ENCODE peak calls at places on chromosomes 6 and 20, in four cellular contexts. I, K, Z and E are unnamed samples.
A peak's percentile ranks its signal among the peaks of the same experiment; 100 is the strongest.

GRCh38 chr20:44470327-44470726 is 5.3 kb upstream of the TTPAL start:
- DNase-seq in I (no peak), K (no peak), Z (no peak), E (no peak)

GRCh38 chr6:16585805-16586204 is 175.5 kb downstream of the ATXN1 start:
- DNase-seq in I (no peak), K (no peak), Z (no peak), E (no peak)

GRCh38 chr6:14263881-14264424 is 146.4 kb downstream of the CD83 start:
- DNase-seq in I (no peak), K (no peak), Z (no peak), E (no peak)

GRCh38 chr6:42493914-42494539 is 42.3 kb upstream of the TRERF1 start:
- DNase-seq in I (no peak), K (no peak), Z (no peak), E (no peak)

GRCh38 chr20:3805594-3806264 is 9.6 kb downstream of the CDC25B start:
- DNase-seq in I (no peak), K (no peak), Z (peak; percentile 20), E (no peak)

GRCh38 chr6:37479266-37479854 is 20.3 kb downstream of the CCDC167 start:
- DNase-seq in I (no peak), K (no peak), Z (no peak), E (no peak)

GRCh38 chr20:52783769-52784168 is 188.4 kb upstream of the TSHZ2 start:
- DNase-seq in I (no peak), K (peak; percentile 45), Z (no peak), E (no peak)

GRCh38 chr6:36793913-36794703 is 45.1 kb downstream of the CPNE5 start:
- DNase-seq in I (no peak), K (peak; percentile 77), Z (no peak), E (no peak)

GRCh38 chr6:153208706-153209105 is 77.6 kb upstream of the RGS17 start:
- DNase-seq in I (no peak), K (peak; percentile 58), Z (no peak), E (no peak)

GRCh38 chr6:12051861-12052368 is 39.8 kb downstream of the HIVEP1 start:
- DNase-seq in I (peak; percentile 63), K (no peak), Z (no peak), E (peak; percentile 78)

GRCh38 chr6:53795254-53795701 is 473 bp downstream of the LRRC1 start:
- DNase-seq in I (no peak), K (no peak), Z (no peak), E (no peak)

GRCh38 chr20:41014557-41015088 is 14.0 kb upstream of the TOP1 start:
- DNase-seq in I (no peak), K (no peak), Z (no peak), E (no peak)

GRCh38 chr6:151154418-151154817 is 85.3 kb upstream of the AKAP12 start:
- DNase-seq in I (no peak), K (no peak), Z (no peak), E (no peak)

GRCh38 chr6:113586966-113587699 is 270.0 kb upstream of the MARCKS start:
- DNase-seq in I (no peak), K (no peak), Z (no peak), E (no peak)

GRCh38 chr6:56193846-56194245 is 53.5 kb downstream of the COL21A1 start:
- DNase-seq in I (no peak), K (no peak), Z (no peak), E (no peak)

GRCh38 chr20:23244916-23245552 is 105.6 kb upstream of the NXT1 start:
- DNase-seq in I (no peak), K (no peak), Z (no peak), E (no peak)

GRCh38 chr6:109230444-109230843 is 135.1 kb downstream of the CEP57L1 start:
- DNase-seq in I (no peak), K (no peak), Z (no peak), E (no peak)

GRCh38 chr6:161618816-161619454 is 345.1 kb upstream of the AGPAT4 start:
- DNase-seq in I (no peak), K (peak; percentile 79), Z (no peak), E (no peak)

GRCh38 chr6:31525553-31525931 is 3.2 kb upstream of the MCCD1 start:
- DNase-seq in I (no peak), K (peak; percentile 6), Z (no peak), E (no peak)

GRCh38 chr6:89239338-89239737 is 22.2 kb upstream of the GABRR1 start:
- DNase-seq in I (no peak), K (no peak), Z (no peak), E (peak; percentile 31)

GRCh38 chr20:57509665-57510237 is 15.2 kb downstream of the CTCFL start:
- DNase-seq in I (no peak), K (peak; percentile 77), Z (no peak), E (no peak)

GRCh38 chr20:53917145-53918009 is 153.0 kb downstream of the BCAS1 start:
- DNase-seq in I (peak; percentile 25), K (no peak), Z (no peak), E (no peak)

GRCh38 chr20:53915459-53916172 is 154.8 kb downstream of the BCAS1 start:
- DNase-seq in I (peak; percentile 100), K (peak; percentile 94), Z (peak; percentile 95), E (peak; percentile 88)

GRCh38 chr20:53916173-53916512 is 154.3 kb downstream of the BCAS1 start:
- DNase-seq in I (no peak), K (no peak), Z (no peak), E (no peak)

GRCh38 chr20:53914091-53914860 is 156.1 kb downstream of the BCAS1 start:
- DNase-seq in I (no peak), K (no peak), Z (no peak), E (no peak)

DNA sequence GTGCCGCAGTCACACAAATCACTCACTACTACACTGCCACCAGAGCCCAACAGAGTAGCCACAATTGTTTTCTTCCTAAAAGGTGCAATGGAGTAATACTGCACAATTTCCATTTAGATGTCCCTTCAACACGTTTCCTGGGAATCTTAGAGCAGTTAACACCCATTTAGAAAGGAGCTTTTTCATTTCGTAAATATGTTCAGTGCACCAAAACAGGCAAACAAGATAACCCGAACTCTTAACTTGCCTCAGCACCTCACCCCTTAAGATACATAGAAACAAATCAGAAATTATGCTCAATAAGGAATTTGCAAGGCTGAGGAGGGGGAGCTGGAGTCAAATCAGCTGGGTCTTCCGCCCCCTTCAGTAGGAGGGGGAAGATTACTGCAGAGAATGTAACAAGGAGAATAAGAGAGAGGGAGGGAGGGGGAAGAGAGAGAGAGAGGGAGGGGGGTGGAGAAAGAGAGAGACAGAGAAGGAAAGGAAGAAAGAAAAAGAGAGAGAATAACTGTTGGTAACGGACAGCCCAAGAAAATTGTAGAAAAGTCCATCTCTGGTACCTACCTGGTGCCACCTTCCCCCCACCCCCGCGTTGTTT is 155.4 kb downstream of the BCAS1 start:
- DNase-seq in I (no peak), K (no peak), Z (no peak), E (no peak)
- H3K4me3 ChIP-seq in I (peak overlapping the region; percentile 55), K (peak overlapping the region; percentile 75), Z (peak overlapping the region; percentile 72), E (peak overlapping the region; percentile 79)

GRCh38 chr20:18059603-18060002 is 1.9 kb upstream of the OVOL2 start:
- DNase-seq in I (no peak), K (no peak), Z (no peak), E (no peak)
- H3K4me3 ChIP-seq in I (no peak overlapping the region), K (peak overlapping the region; percentile 56), Z (no peak overlapping the region), E (no peak overlapping the region)

GRCh38 chr20:49863666-49864065 is 51.0 kb downstream of the SLC9A8 start:
- DNase-seq in I (no peak), K (peak; percentile 33), Z (no peak), E (no peak)

GRCh38 chr20:49867453-49868215 is 47.7 kb downstream of the SPATA2 start:
- DNase-seq in I (no peak), K (no peak), Z (no peak), E (no peak)

GRCh38 chr20:49862607-49863200 is 50.1 kb downstream of the SLC9A8 start:
- DNase-seq in I (no peak), K (no peak), Z (no peak), E (no peak)

GRCh38 chr20:49866051-49866450 is 49.3 kb downstream of the SPATA2 start:
- DNase-seq in I (no peak), K (no peak), Z (no peak), E (no peak)

DNA sequence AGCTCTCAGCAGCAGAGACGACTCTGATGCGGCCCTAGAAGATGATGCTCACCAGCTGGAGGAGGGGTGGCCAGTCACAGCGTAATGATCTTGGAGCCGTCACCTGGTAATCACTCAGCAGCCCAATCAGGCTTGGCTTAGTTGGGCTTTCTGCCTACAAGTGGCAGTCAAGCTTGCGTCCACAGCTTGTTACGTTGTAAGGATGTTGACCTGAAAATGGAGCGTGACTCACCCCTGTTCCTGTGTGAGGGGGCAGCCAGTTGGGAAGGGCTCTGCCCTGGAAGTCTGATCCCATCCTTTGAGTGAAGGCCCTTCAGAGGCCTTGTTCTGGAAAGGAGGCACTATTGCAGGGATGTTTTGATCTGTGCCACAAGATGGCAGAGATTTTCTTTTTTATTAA is 49.8 kb downstream of the SPATA2 start:
- DNase-seq in I (no peak), K (no peak), Z (no peak), E (no peak)
- H3K4me3 ChIP-seq in I (no peak overlapping the region), K (no peak overlapping the region), Z (no peak overlapping the region), E (no peak overlapping the region)

GRCh38 chr6:6002005-6002808 is 4.5 kb downstream of the NRN1 start:
- DNase-seq in I (no peak), K (no peak), Z (no peak), E (peak; percentile 45)
- H3K4me3 ChIP-seq in I (no peak overlapping the region), K (no peak overlapping the region), Z (no peak overlapping the region), E (no peak overlapping the region)